ENCODE peak calls at places on chromosomes 3 and 15, in six cellular contexts. X is CD4-positive, alpha-beta T cell; V is NCI-H774; E is GM23248; Q is brain pericyte; W is body of pancreas. P is an unnamed sample.

GRCh38 chr3:105511031-105511430 is 144.3 kb downstream of the ALCAM start:
- DNase-seq in X (no peak), V (no peak), E (peak), Q (no peak), W (no peak), P (no peak)

GRCh38 chr3:80696280-80696679 is 928.5 kb upstream of the ROBO1 start:
- DNase-seq in X (no peak), V (no peak), E (no peak), Q (no peak), W (peak), P (no peak)

GRCh38 chr3:143203142-143203541 is 83.6 kb downstream of the CHST2 start:
- DNase-seq in X (no peak), V (no peak), E (no peak), Q (no peak), W (no peak), P (no peak)

GRCh38 chr3:134211797-134212196 is 38.9 kb downstream of the RYK start:
- DNase-seq in X (no peak), V (no peak), E (peak), Q (peak), W (peak), P (no peak)

GRCh38 chr3:155369244-155369643 is 75.8 kb upstream of the STRIT1 start:
- DNase-seq in X (no peak), V (no peak), E (no peak), Q (no peak), W (no peak), P (no peak)

GRCh38 chr3:150798122-150798618 is 35.2 kb upstream of the SIAH2 start:
- DNase-seq in X (no peak), V (no peak), E (no peak), Q (peak), W (peak), P (peak)

GRCh38 chr3:97820780-97821179 is 1.0 kb upstream of the CRYBG3 start:
- DNase-seq in X (no peak), V (no peak), E (no peak), Q (no peak), W (no peak), P (no peak)

GRCh38 chr3:127206611-127207516 is 13.9 kb downstream of the PRR23E start:
- DNase-seq in X (no peak), V (no peak), E (no peak), Q (no peak), W (no peak), P (no peak)

GRCh38 chr15:39172380-39173281 is 408.2 kb upstream of the THBS1 start:
- DNase-seq in X (no peak), V (no peak), E (peak), Q (no peak), W (peak), P (peak)

GRCh38 chr3:43773273-43774104 is 82.8 kb downstream of the ABHD5 start:
- DNase-seq in X (no peak), V (no peak), E (peak), Q (no peak), W (no peak), P (peak)

GRCh38 chr15:100627789-100628395 is 25.5 kb downstream of the ASB7 start:
- DNase-seq in X (peak), V (peak), E (peak), Q (peak), W (peak), P (no peak)

GRCh38 chr15:79315623-79316328 is 4.9 kb downstream of the TMED3 start:
- DNase-seq in X (no peak), V (no peak), E (no peak), Q (no peak), W (peak), P (no peak)

GRCh38 chr15:76793162-76793561 is 112.0 kb downstream of the SCAPER start:
- DNase-seq in X (no peak), V (no peak), E (no peak), Q (no peak), W (no peak), P (no peak)

GRCh38 chr3:140290105-140290504 is 355.1 kb downstream of the CLSTN2 start:
- DNase-seq in X (no peak), V (no peak), E (peak), Q (no peak), W (no peak), P (no peak)

GRCh38 chr3:182050932-182051331 is 339.2 kb downstream of the SOX2 start:
- DNase-seq in X (no peak), V (no peak), E (no peak), Q (no peak), W (no peak), P (no peak)